ENCODE peak calls at places on chromosomes 12 and 14, in nine cellular contexts. D is uterus, J is prostate gland, C is Peyer's patch, Q is stomach, H is sigmoid colon, G is ovary, E is gastrocnemius medialis, I is NB4. N is an unnamed sample.

GRCh38 chr12:131415781-131416180 is 295.1 kb upstream of the SFSWAP start:
- DNase-seq in Q (no peak), C (no peak), E (no peak), J (no peak), H (no peak), I (peak; percentile 32), D (no peak), G (no peak), N (peak; percentile 11)

GRCh38 chr12:102816816-102817434 is 100.1 kb downstream of the PAH start:
- DNase-seq in C (no peak), Q (no peak), G (no peak), H (no peak), J (no peak), I (peak; percentile 45), D (no peak), E (no peak), N (no peak)

GRCh38 chr12:121799842-121800693 is 3.7 kb upstream of the SETD1B start:
- DNase-seq in Q (peak; percentile 90), D (peak; percentile 95), J (peak; percentile 87), I (peak; percentile 94), G (peak; percentile 94), C (peak; percentile 79), H (peak; percentile 97), E (peak; percentile 94), N (peak; percentile 95)

GRCh38 chr14:105891631-105892452 is 365.5 kb downstream of the TMEM121 start:
- DNase-seq in C (no peak), H (peak; percentile 61), G (peak; percentile 5), J (no peak), E (no peak), Q (peak; percentile 17), D (peak; percentile 4), I (no peak), N (no peak)

GRCh38 chr12:108515916-108516315 is 839 bp downstream of the FICD start:
- DNase-seq in G (no peak), C (no peak), I (peak; percentile 49), E (no peak), D (no peak), H (no peak), Q (no peak), J (no peak), N (peak; percentile 61)

GRCh38 chr14:75996488-75996887 is 10.9 kb downstream of the IFT43 start:
- DNase-seq in I (no peak), C (no peak), Q (no peak), H (no peak), G (no peak), E (no peak), J (no peak), D (no peak), N (no peak)

GRCh38 chr14:23294346-23294733 is 8.3 kb downstream of the PPP1R3E start:
- DNase-seq in D (no peak), C (no peak), G (no peak), Q (no peak), H (no peak), E (no peak), J (no peak), I (no peak), N (no peak)

GRCh38 chr14:89613260-89614008 is 196.4 kb upstream of the FOXN3 start:
- DNase-seq in H (no peak), I (no peak), G (no peak), E (no peak), Q (no peak), C (no peak), D (no peak), J (no peak), N (no peak)

GRCh38 chr12:4518106-4518728 is 20.5 kb upstream of the RAD51AP1 start:
- DNase-seq in I (no peak), H (no peak), J (no peak), D (no peak), E (no peak), Q (no peak), C (no peak), G (no peak), N (no peak)

GRCh38 chr14:25003537-25003936 is 46.4 kb downstream of the STXBP6 start:
- DNase-seq in G (no peak), I (no peak), D (no peak), H (no peak), Q (no peak), C (no peak), E (peak; percentile 21), J (no peak), N (no peak)

GRCh38 chr14:93732524-93732923 is 55.8 kb downstream of the PRIMA1 start:
- DNase-seq in E (no peak), G (no peak), J (no peak), H (no peak), C (no peak), D (no peak), I (no peak), Q (no peak), N (no peak)

GRCh38 chr12:120262852-120263724 is 2.4 kb downstream of the PXN start:
- DNase-seq in E (peak; percentile 44), I (no peak), G (no peak), J (no peak), C (no peak), H (peak; percentile 76), D (no peak), Q (no peak), N (no peak)

GRCh38 chr12:121786441-121786825 is 7.1 kb downstream of the RHOF start:
- DNase-seq in Q (peak; percentile 85), J (no peak), G (no peak), H (peak; percentile 77), C (no peak), I (no peak), D (no peak), E (peak; percentile 81), N (no peak)

GRCh38 chr12:126617312-126617711 is 1552.1 kb downstream of the AACS start:
- DNase-seq in G (no peak), C (no peak), I (peak; percentile 42), E (no peak), D (no peak), H (no peak), Q (no peak), J (no peak), N (no peak)

GRCh38 chr12:19709889-19710288 is 270.6 kb downstream of the AEBP2 start:
- DNase-seq in J (no peak), E (no peak), D (no peak), C (no peak), G (no peak), H (no peak), Q (no peak), I (no peak), N (no peak)

GRCh38 chr12:67512061-67512460 is 136.5 kb upstream of the DYRK2 start:
- DNase-seq in C (no peak), G (no peak), D (no peak), I (no peak), J (no peak), Q (no peak), H (no peak), E (no peak), N (no peak)

GRCh38 chr14:105499256-105500035 is 8.4 kb downstream of the TEDC1 start:
- DNase-seq in Q (no peak), D (no peak), E (no peak), I (no peak), J (no peak), C (no peak), G (no peak), H (peak; percentile 73), N (no peak)

GRCh38 chr14:55271572-55272414 is 572 bp downstream of the FBXO34 start:
- DNase-seq in C (peak; percentile 73), I (peak; percentile 87), E (peak; percentile 83), D (peak; percentile 59), G (peak; percentile 73), Q (peak; percentile 68), J (peak; percentile 71), H (peak; percentile 89), N (peak; percentile 93)
- TF ChIP-seq POLR2A in C (peak; percentile 91), I (peak; percentile 36), E (peak; percentile 50), D (peak; percentile 15), G (peak; percentile 65), Q (peak; percentile 61), J (peak; percentile 78), H (peak; percentile 62), N (peak; percentile 77)

GRCh38 chr14:31026395-31027096 is 367 bp upstream of the STRN3 start:
- DNase-seq in G (peak; percentile 97), D (peak; percentile 98), Q (peak; percentile 97), H (peak; percentile 99), C (peak; percentile 93), I (peak; percentile 96), J (peak; percentile 97), E (peak; percentile 98), N (peak; percentile 99)
- TF ChIP-seq POLR2A in G (peak; percentile 32), D (peak; percentile 74), Q (no peak), H (peak; percentile 59), C (peak; percentile 85), I (no peak), J (peak; percentile 70), E (peak; percentile 58), N (peak; percentile 95)

DNA sequence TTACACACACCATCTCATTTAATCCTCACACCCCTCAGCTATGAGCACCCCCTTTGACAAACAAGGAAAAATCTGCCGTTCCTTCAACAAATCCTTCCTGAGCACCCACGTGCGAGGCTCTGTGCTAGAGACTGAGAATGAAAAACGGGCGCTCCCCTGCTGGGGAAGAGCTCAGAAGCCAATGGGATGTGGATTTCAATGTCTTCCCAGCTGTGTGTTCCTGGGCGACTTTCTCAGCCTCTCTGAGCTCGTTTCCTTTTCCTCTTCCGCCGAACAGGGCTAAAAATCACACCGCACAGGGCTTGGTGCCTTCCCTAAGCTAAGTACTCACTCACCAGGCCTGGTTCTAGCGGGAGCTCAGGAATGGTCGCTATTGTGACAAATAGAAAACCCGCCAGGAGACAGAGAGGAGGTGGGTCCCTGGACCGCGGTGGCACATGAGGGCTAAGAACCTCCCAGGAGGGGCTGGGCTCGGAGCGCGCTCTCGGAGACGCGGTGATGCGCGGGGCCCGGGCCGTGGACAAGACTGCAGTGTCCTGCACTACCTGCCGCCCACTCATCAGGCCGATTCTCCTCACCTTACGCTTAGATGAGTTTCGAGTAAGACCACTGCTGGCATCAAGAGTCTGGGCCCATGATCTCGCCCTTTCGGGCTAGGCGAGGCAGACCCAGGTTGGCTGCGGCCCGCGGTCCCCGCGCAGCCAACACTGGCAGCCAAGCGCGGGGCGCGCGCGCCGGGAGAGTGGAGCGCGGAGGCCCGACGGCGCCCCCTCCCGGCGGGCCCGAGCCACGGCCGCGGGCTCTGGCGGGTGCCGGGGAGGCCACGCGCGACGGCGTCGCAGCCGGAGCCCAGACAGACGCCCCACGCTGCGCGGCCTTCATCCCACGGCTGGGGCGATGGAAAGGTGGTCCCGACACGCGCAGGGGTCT is 17.0 kb downstream of the ZDHHC22 start:
- DNase-seq in C (peak; percentile 76), I (peak; percentile 18), G (peak; percentile 43), J (peak; percentile 37), H (no peak), D (peak; percentile 46), E (peak; percentile 46), Q (peak; percentile 72), N (peak; percentile 63)
- TF ChIP-seq POLR2A in C (no peak), I (no peak), G (no peak), J (no peak), H (no peak), D (no peak), E (no peak), Q (no peak), N (no peak)

DNA sequence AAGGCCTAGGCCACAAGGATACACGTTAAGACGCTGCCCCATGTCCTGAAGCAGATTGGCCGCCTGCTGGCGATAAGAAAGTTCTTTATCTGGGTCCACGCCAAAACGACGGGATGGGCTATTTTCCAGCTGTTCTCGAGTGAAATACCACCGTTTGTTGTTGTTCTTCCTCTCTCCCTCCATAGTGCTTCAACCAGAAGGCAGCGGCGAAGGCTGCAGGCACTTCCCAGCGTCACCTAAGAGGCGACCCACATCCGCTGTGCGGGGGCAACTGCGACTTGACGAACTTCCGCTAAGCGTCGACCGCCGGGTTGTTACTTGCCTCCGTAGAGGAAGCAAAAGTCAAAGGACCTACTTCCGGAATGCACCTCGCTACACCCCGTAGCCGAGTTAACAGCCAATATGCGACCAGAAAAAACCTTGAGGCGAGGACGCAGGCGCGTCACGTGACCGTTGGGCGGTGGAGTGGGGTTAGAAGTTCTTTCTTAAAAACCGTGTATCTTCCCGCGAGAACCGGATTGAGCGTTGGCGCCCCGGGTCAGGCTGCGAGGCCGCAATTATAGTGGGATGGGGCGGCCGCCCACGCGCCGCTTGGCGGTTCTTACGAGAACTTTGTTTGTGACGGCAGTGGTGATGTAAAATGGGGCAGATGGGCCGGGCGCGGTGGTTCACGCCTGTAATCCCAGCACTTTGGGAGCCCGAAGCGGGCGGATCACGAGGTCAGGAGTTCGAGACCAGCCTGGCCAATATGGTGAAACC is at the start of gene CCNT1:
- DNase-seq in E (peak; percentile 100), C (peak; percentile 97), Q (peak; percentile 98), D (peak; percentile 98), G (peak; percentile 99), J (peak; percentile 97), H (peak; percentile 100), I (peak; percentile 100), N (peak; percentile 100)
- TF ChIP-seq POLR2A in E (peak; percentile 84), C (peak; percentile 74), Q (peak; percentile 60), D (peak; percentile 64), G (peak; percentile 83), J (peak; percentile 16), H (peak; percentile 72), I (peak; percentile 68), N (peak; percentile 96)

N was measured in erythroblast.